ENCODE peak calls at places on chromosomes 12 and 14, in seven cellular contexts. F, Z, M, J, D, U and L are unnamed samples.

GRCh38 chr14:23097786-23098185 is 2.5 kb downstream of the C14orf119 start:
- DNase-seq in U (no peak), J (no peak), Z (no peak), M (no peak), F (no peak), D (no peak), L (no peak)

GRCh38 chr12:63845726-63846125 is 1.2 kb downstream of the SRGAP1 start:
- DNase-seq in J (peak; percentile 54), U (no peak), F (no peak), D (no peak), M (no peak), Z (peak; percentile 54), L (no peak)

GRCh38 chr12:29149691-29150382 is 759 bp downstream of the FAR2 start:
- DNase-seq in F (no peak), U (no peak), J (no peak), M (peak; percentile 38), Z (no peak), D (no peak), L (peak; percentile 56)

GRCh38 chr12:85280138-85280983 is at the start of gene ALX1:
- DNase-seq in F (peak; percentile 71), J (peak; percentile 57), Z (peak; percentile 4), U (peak; percentile 4), M (peak; percentile 94), D (no peak), L (peak; percentile 94)

GRCh38 chr12:112876506-112876905 is 30.3 kb upstream of the OAS1 start:
- DNase-seq in F (no peak), U (no peak), M (no peak), Z (no peak), J (no peak), D (no peak), L (no peak)

GRCh38 chr12:60387356-60387755 is 791.5 kb downstream of the SLC16A7 start:
- DNase-seq in Z (no peak), J (no peak), M (no peak), U (no peak), F (no peak), D (no peak), L (no peak)

GRCh38 chr12:15631007-15631715 is 158.0 kb downstream of the EPS8 start:
- DNase-seq in M (no peak), J (no peak), D (no peak), U (no peak), F (no peak), Z (no peak), L (no peak)

GRCh38 chr12:52389313-52390207 is 4.1 kb upstream of the KRT84 start:
- DNase-seq in M (peak; percentile 67), D (no peak), Z (no peak), J (no peak), U (no peak), F (no peak), L (peak; percentile 62)

GRCh38 chr12:6182279-6182898 is 17.8 kb upstream of the CD9 start:
- DNase-seq in M (no peak), D (no peak), U (peak; percentile 89), F (no peak), J (peak; percentile 93), Z (peak; percentile 68), L (peak; percentile 50)

GRCh38 chr14:89428556-89429196 is 11.6 kb upstream of the FOXN3 start:
- DNase-seq in Z (peak; percentile 22), U (no peak), M (peak; percentile 52), F (no peak), J (no peak), D (no peak), L (peak; percentile 64)

GRCh38 chr12:57518920-57519757 is 1.2 kb downstream of the DDIT3 start:
- DNase-seq in U (peak; percentile 33), J (peak; percentile 43), F (no peak), D (no peak), M (peak; percentile 85), Z (peak; percentile 24), L (no peak)

GRCh38 chr12:132288516-132289188 is 40.7 kb downstream of the GALNT9 start:
- DNase-seq in J (no peak), D (no peak), Z (no peak), F (no peak), M (no peak), U (no peak), L (no peak)

GRCh38 chr12:123119808-123120207 is 31.1 kb downstream of the PITPNM2 start:
- DNase-seq in J (no peak), F (no peak), D (no peak), Z (no peak), M (no peak), U (peak; percentile 77), L (no peak)

GRCh38 chr14:68941820-68942219 is 37.3 kb downstream of the ACTN1 start:
- DNase-seq in J (peak; percentile 96), F (no peak), Z (peak; percentile 90), M (peak; percentile 99), U (peak; percentile 99), D (peak; percentile 82), L (peak; percentile 89)

GRCh38 chr14:103887170-103887501 is 39.8 kb upstream of the PPP1R13B start:
- DNase-seq in Z (no peak), D (no peak), F (no peak), U (no peak), J (no peak), M (no peak), L (no peak)

GRCh38 chr12:12661086-12661485 is 34.9 kb downstream of the GPR19 start:
- DNase-seq in M (peak; percentile 23), F (no peak), J (no peak), D (no peak), Z (peak; percentile 76), U (peak; percentile 6), L (no peak)

GRCh38 chr12:77924703-77925102 is 94.0 kb downstream of the NAV3 start:
- DNase-seq in Z (peak; percentile 52), J (peak; percentile 57), D (no peak), U (no peak), F (no peak), M (no peak), L (no peak)

GRCh38 chr14:30873308-30874119 is 845 bp upstream of the COCH start:
- DNase-seq in U (no peak), M (no peak), Z (no peak), D (no peak), F (no peak), J (no peak), L (no peak)

GRCh38 chr12:64890873-64891468 is 66.5 kb downstream of the TBC1D30 start:
- DNase-seq in D (no peak), F (peak; percentile 72), M (peak; percentile 73), Z (peak; percentile 70), J (peak; percentile 71), U (no peak), L (no peak)

GRCh38 chr12:64946132-64946829 is 121.8 kb downstream of the TBC1D30 start:
- DNase-seq in U (no peak), D (no peak), M (no peak), Z (peak; percentile 7), F (peak; percentile 11), J (peak; percentile 11), L (no peak)

GRCh38 chr12:11437966-11438365 is 42.6 kb upstream of the PRB2 start:
- DNase-seq in D (no peak), M (no peak), U (no peak), Z (no peak), J (no peak), F (no peak), L (no peak)

GRCh38 chr14:63875311-63875710 is 22.5 kb downstream of the SYNE2 start:
- DNase-seq in Z (peak; percentile 91), U (no peak), J (peak; percentile 69), D (no peak), M (no peak), F (no peak), L (no peak)

GRCh38 chr12:22299294-22299912 is 35.1 kb downstream of the ST8SIA1 start:
- DNase-seq in F (peak; percentile 20), D (no peak), U (no peak), M (no peak), Z (no peak), J (peak; percentile 21), L (no peak)

GRCh38 chr12:32302218-32302826 is 97.0 kb upstream of the FGD4 start:
- DNase-seq in F (no peak), D (no peak), Z (no peak), J (no peak), M (peak; percentile 83), U (peak; percentile 8), L (peak; percentile 72)

GRCh38 chr12:12786716-12787601 is 1.5 kb downstream of the APOLD1 start:
- DNase-seq in F (peak; percentile 40), U (peak; percentile 90), Z (peak; percentile 81), J (peak; percentile 83), M (peak; percentile 80), D (peak; percentile 57), L (peak; percentile 78)

GRCh38 chr14:104277416-104278213 is 139.2 kb downstream of the KIF26A start:
- DNase-seq in U (no peak), D (no peak), J (no peak), M (no peak), Z (no peak), F (no peak), L (peak; percentile 19)

GRCh38 chr12:131101006-131101405 is 147.3 kb downstream of the ADGRD1 start:
- DNase-seq in F (no peak), Z (no peak), U (no peak), M (no peak), D (no peak), J (no peak), L (peak; percentile 10)
- H3K23ac ChIP-seq in F (no peak overlapping the region), Z (no peak overlapping the region), U (no peak overlapping the region), M (no peak overlapping the region), D (no peak overlapping the region), J (no peak overlapping the region), L (no peak overlapping the region)

GRCh38 chr14:54637829-54638446 is 71.0 kb downstream of the SAMD4A start:
- DNase-seq in M (no peak), J (peak; percentile 94), Z (peak; percentile 92), D (no peak), F (no peak), U (no peak), L (no peak)
- H3K23ac ChIP-seq in M (no peak overlapping the region), J (no peak overlapping the region), Z (peak overlapping the region; percentile 61), D (no peak overlapping the region), F (no peak overlapping the region), U (no peak overlapping the region), L (no peak overlapping the region)

GRCh38 chr12:39798977-39799376 is 179.4 kb upstream of the ABCD2 start:
- DNase-seq in D (no peak), F (no peak), J (no peak), M (no peak), Z (no peak), U (no peak), L (no peak)
- H3K23ac ChIP-seq in D (no peak overlapping the region), F (no peak overlapping the region), J (no peak overlapping the region), M (no peak overlapping the region), Z (no peak overlapping the region), U (no peak overlapping the region), L (no peak overlapping the region)

GRCh38 chr12:1517007-1517406 is 77.4 kb downstream of the FBXL14 start:
- DNase-seq in Z (peak; percentile 82), J (peak; percentile 54), F (no peak), D (no peak), M (peak; percentile 69), U (peak; percentile 35), L (peak; percentile 78)

GRCh38 chr12:1515010-1515409 is 79.4 kb downstream of the FBXL14 start:
- DNase-seq in U (no peak), Z (no peak), F (no peak), D (no peak), M (no peak), J (no peak), L (no peak)

GRCh38 chr12:1518486-1518762 is 76.0 kb downstream of the FBXL14 start:
- DNase-seq in F (no peak), Z (no peak), U (no peak), J (no peak), D (no peak), M (no peak), L (no peak)

GRCh38 chr12:1517734-1518485 is 76.5 kb downstream of the FBXL14 start:
- DNase-seq in M (no peak), U (no peak), Z (no peak), F (no peak), J (no peak), D (no peak), L (peak; percentile 7)

GRCh38 chr12:1515428-1515827 is 79.0 kb downstream of the FBXL14 start:
- DNase-seq in U (no peak), J (no peak), D (no peak), M (no peak), Z (no peak), F (no peak), L (no peak)
- H3K23ac ChIP-seq in U (no peak overlapping the region), J (no peak overlapping the region), D (no peak overlapping the region), M (no peak overlapping the region), Z (no peak overlapping the region), F (no peak overlapping the region), L (no peak overlapping the region)